ENCODE peak calls at places on chromosomes 11 and 22, in six cellular contexts. W, A, H, V, N and K are unnamed samples.

GRCh38 chr11:134224710-134225662 is 515 bp downstream of the VPS26B start:
- DNase-seq in W (peak), A (peak), H (peak), V (peak), N (peak), K (peak)

GRCh38 chr11:7281083-7281482 is 29.4 kb downstream of the SYT9 start:
- DNase-seq in W (no peak), A (no peak), H (no peak), V (no peak), N (peak), K (no peak)

GRCh38 chr11:64344160-64344559 is 4.2 kb downstream of the CCDC88B start:
- DNase-seq in W (no peak), A (no peak), H (no peak), V (no peak), N (no peak), K (no peak)

GRCh38 chr22:43293259-43293658 is 49.9 kb downstream of the SCUBE1 start:
- DNase-seq in W (no peak), A (no peak), H (no peak), V (no peak), N (no peak), K (no peak)

GRCh38 chr11:112128483-112129121 is 35.3 kb downstream of the IL18 start:
- DNase-seq in W (peak), A (no peak), H (peak), V (no peak), N (peak), K (peak)

GRCh38 chr11:33703771-33704170 is 3.1 kb upstream of the C11orf91 start:
- DNase-seq in W (peak), A (no peak), H (no peak), V (no peak), N (peak), K (no peak)

GRCh38 chr11:125174686-125175085 is 10.1 kb downstream of the PKNOX2 start:
- DNase-seq in W (no peak), A (no peak), H (no peak), V (no peak), N (no peak), K (no peak)

GRCh38 chr11:56543157-56543556 is at the start of gene OR5M11:
- DNase-seq in W (no peak), A (no peak), H (no peak), V (no peak), N (no peak), K (no peak)

GRCh38 chr11:104968365-104968855 is at the start of gene CASP4:
- DNase-seq in W (peak), A (no peak), H (peak), V (no peak), N (peak), K (peak)

GRCh38 chr11:66183581-66184048 is 84.8 kb upstream of the RAB1B start:
- DNase-seq in W (peak), A (peak), H (no peak), V (no peak), N (peak), K (no peak)

GRCh38 chr11:17774232-17775034 is 39.9 kb downstream of the KCNC1 start:
- DNase-seq in W (no peak), A (no peak), H (no peak), V (peak), N (no peak), K (no peak)

GRCh38 chr22:35727436-35727835 is 9.8 kb downstream of the APOL5 start:
- DNase-seq in W (peak), A (no peak), H (no peak), V (no peak), N (no peak), K (no peak)

GRCh38 chr11:13120691-13121090 is 111.6 kb downstream of the RASSF10 start:
- DNase-seq in W (peak), A (no peak), H (no peak), V (no peak), N (peak), K (no peak)

GRCh38 chr11:126114486-126115252 is 52.0 kb upstream of the CDON start:
- DNase-seq in W (peak), A (no peak), H (peak), V (no peak), N (no peak), K (no peak)

GRCh38 chr11:133162228-133162627 is 370.1 kb downstream of the OPCML start:
- DNase-seq in W (no peak), A (no peak), H (no peak), V (no peak), N (no peak), K (no peak)

GRCh38 chr11:129657866-129658557 is 157.6 kb upstream of the TMEM45B start:
- DNase-seq in W (no peak), A (no peak), H (no peak), V (no peak), N (no peak), K (no peak)

GRCh38 chr22:28146401-28147304 is 227.6 kb upstream of the PITPNB start:
- DNase-seq in W (peak), A (no peak), H (no peak), V (no peak), N (no peak), K (no peak)

GRCh38 chr11:133163463-133164419 is 368.6 kb downstream of the OPCML start:
- DNase-seq in W (peak), A (no peak), H (peak), V (peak), N (peak), K (peak)

GRCh38 chr11:88087281-88087680 is 88.0 kb downstream of the RAB38 start:
- DNase-seq in W (no peak), A (no peak), H (no peak), V (no peak), N (no peak), K (no peak)

GRCh38 chr11:130211144-130211543 is 51.6 kb downstream of the ST14 start:
- DNase-seq in W (no peak), A (no peak), H (no peak), V (no peak), N (no peak), K (no peak)

GRCh38 chr11:65625628-65626342 is 10.2 kb downstream of the PCNX3 start:
- DNase-seq in W (peak), A (peak), H (peak), V (peak), N (peak), K (no peak)

GRCh38 chr11:122784325-122785155 is 53.8 kb upstream of the CRTAM start:
- DNase-seq in W (peak), A (no peak), H (no peak), V (no peak), N (peak), K (no peak)

GRCh38 chr11:60862171-60862570 is 5.2 kb upstream of the ZP1 start:
- DNase-seq in W (no peak), A (no peak), H (no peak), V (no peak), N (no peak), K (no peak)

GRCh38 chr11:75869661-75870455 is 54.8 kb downstream of the UVRAG start:
- DNase-seq in W (no peak), A (no peak), H (no peak), V (no peak), N (no peak), K (no peak)

GRCh38 chr22:19275513-19275912 is 16.0 kb downstream of the CLTCL1 start:
- DNase-seq in W (no peak), A (no peak), H (no peak), V (no peak), N (no peak), K (no peak)

GRCh38 chr11:35615911-35616900 is 2.1 kb upstream of the FJX1 start:
- DNase-seq in W (peak), A (peak), H (peak), V (peak), N (peak), K (peak)

GRCh38 chr11:44979536-44980399 is 29.1 kb upstream of the TP53I11 start:
- DNase-seq in W (peak), A (no peak), H (peak), V (peak), N (peak), K (peak)

GRCh38 chr11:113339909-113340569 is 25.7 kb downstream of the TTC12 start:
- DNase-seq in W (no peak), A (no peak), H (peak), V (no peak), N (no peak), K (peak)

GRCh38 chr11:45025716-45026492 is 75.2 kb upstream of the TP53I11 start:
- DNase-seq in W (peak), A (no peak), H (no peak), V (no peak), N (no peak), K (peak)

GRCh38 chr11:131839326-131839725 is 468.9 kb downstream of the NTM start:
- DNase-seq in W (no peak), A (no peak), H (no peak), V (no peak), N (no peak), K (no peak)

GRCh38 chr22:26842103-26842502 is 184.7 kb downstream of the MIAT start:
- DNase-seq in W (no peak), A (no peak), H (no peak), V (peak), N (no peak), K (peak)

GRCh38 chr11:112352907-112353306 is 92.2 kb upstream of the PLET1 start:
- DNase-seq in W (no peak), A (no peak), H (no peak), V (no peak), N (peak), K (no peak)

GRCh38 chr11:86949995-86950993 is 4.9 kb downstream of the FZD4 start:
- DNase-seq in W (no peak), A (no peak), H (no peak), V (no peak), N (no peak), K (no peak)

GRCh38 chr11:28621648-28622215 is 513.5 kb downstream of the METTL15 start:
- DNase-seq in W (peak), A (no peak), H (no peak), V (no peak), N (peak), K (no peak)